ENCODE peak calls at places on chromosomes 16 and 17, in eight cellular contexts. T, E, Q, Z, G, U, H and I are unnamed samples.

GRCh38 chr17:28466001-28466400 is 7.4 kb upstream of the SLC13A2 start:
- DNase-seq in T (no peak), E (no peak), Q (no peak), Z (no peak), G (no peak), U (no peak), H (no peak), I (no peak)

GRCh38 chr17:58658804-58659713 is 32.8 kb downstream of the TEX14 start:
- DNase-seq in T (peak), E (peak), Q (peak), Z (peak), G (peak), U (peak), H (peak), I (peak)

GRCh38 chr17:2336215-2337151 is at the start of gene TSR1:
- DNase-seq in T (peak), E (peak), Q (peak), Z (peak), G (peak), U (peak), H (peak), I (peak)

GRCh38 chr16:6020162-6020980 is 922.8 kb upstream of the EEF2KMT start:
- DNase-seq in T (no peak), E (no peak), Q (no peak), Z (peak), G (no peak), U (no peak), H (peak), I (peak)

GRCh38 chr16:14003119-14003570 is 68.0 kb upstream of the MRTFB start:
- DNase-seq in T (no peak), E (peak), Q (peak), Z (peak), G (no peak), U (peak), H (peak), I (peak)

GRCh38 chr16:55491691-55492090 is 12.7 kb downstream of the MMP2 start:
- DNase-seq in T (no peak), E (no peak), Q (no peak), Z (peak), G (no peak), U (no peak), H (no peak), I (no peak)

GRCh38 chr17:55527520-55528118 is 16.4 kb upstream of the SMIM36 start:
- DNase-seq in T (peak), E (peak), Q (peak), Z (peak), G (peak), U (peak), H (peak), I (peak)

GRCh38 chr16:82992826-82993225 is 366.1 kb downstream of the CDH13 start:
- DNase-seq in T (no peak), E (no peak), Q (no peak), Z (no peak), G (no peak), U (no peak), H (no peak), I (no peak)

GRCh38 chr17:79338589-79338988 is 264.0 kb downstream of the ENGASE start:
- DNase-seq in T (no peak), E (no peak), Q (peak), Z (no peak), G (peak), U (peak), H (no peak), I (no peak)

GRCh38 chr17:50146927-50147640 is 3.4 kb downstream of the PPP1R9B start:
- DNase-seq in T (no peak), E (no peak), Q (no peak), Z (no peak), G (no peak), U (no peak), H (no peak), I (peak)

GRCh38 chr17:17295141-17295540 is 8.0 kb upstream of the NT5M start:
- DNase-seq in T (no peak), E (no peak), Q (no peak), Z (no peak), G (no peak), U (no peak), H (no peak), I (no peak)

GRCh38 chr17:44997733-44998520 is 29.8 kb upstream of the C1QL1 start:
- DNase-seq in T (no peak), E (no peak), Q (no peak), Z (no peak), G (no peak), U (no peak), H (peak), I (no peak)

GRCh38 chr17:29664743-29665479 is 42.2 kb upstream of the CORO6 start:
- DNase-seq in T (no peak), E (peak), Q (peak), Z (no peak), G (peak), U (no peak), H (no peak), I (no peak)

GRCh38 chr17:16478693-16479092 is 13.3 kb downstream of the LRRC75A start:
- DNase-seq in T (no peak), E (no peak), Q (no peak), Z (peak), G (no peak), U (no peak), H (no peak), I (no peak)

GRCh38 chr16:31458835-31459721 is at the start of gene ARMC5:
- DNase-seq in T (peak), E (peak), Q (peak), Z (peak), G (peak), U (peak), H (peak), I (peak)

GRCh38 chr17:76567634-76568432 is 17.8 kb downstream of the ST6GALNAC2 start:
- DNase-seq in T (no peak), E (no peak), Q (no peak), Z (peak), G (no peak), U (no peak), H (no peak), I (peak)

GRCh38 chr17:60039509-60040442 is 38.9 kb downstream of the HEATR6 start:
- DNase-seq in T (no peak), E (no peak), Q (no peak), Z (peak), G (no peak), U (no peak), H (no peak), I (peak)

GRCh38 chr16:85670840-85671239 is 17.9 kb downstream of the GINS2 start:
- DNase-seq in T (no peak), E (no peak), Q (no peak), Z (no peak), G (no peak), U (no peak), H (no peak), I (no peak)